ENCODE peak calls at places on chromosomes 16 and 17, in five cellular contexts. M, A, D, Y and F are unnamed samples.

GRCh38 chr17:61218438-61218837 is 181.2 kb upstream of the TBX2 start:
- DNase-seq in Y (no peak), A (no peak), M (peak; percentile 86), D (peak; percentile 46), F (no peak)

GRCh38 chr17:50298018-50298417 is 23.8 kb downstream of the TMEM92 start:
- DNase-seq in M (no peak), Y (no peak), D (no peak), A (no peak), F (no peak)

GRCh38 chr16:72434159-72434558 is 262.2 kb upstream of the PMFBP1 start:
- DNase-seq in A (no peak), M (peak; percentile 47), Y (no peak), D (peak; percentile 48), F (no peak)

GRCh38 chr17:5031365-5032082 is 3.7 kb downstream of the SLC52A1 start:
- DNase-seq in M (peak; percentile 73), A (peak; percentile 95), D (peak; percentile 82), Y (peak; percentile 88), F (peak; percentile 82)

GRCh38 chr17:65479282-65479681 is 82.2 kb downstream of the AXIN2 start:
- DNase-seq in Y (no peak), A (no peak), M (no peak), D (no peak), F (no peak)

GRCh38 chr16:67865318-67865717 is 7.5 kb upstream of the EDC4 start:
- DNase-seq in D (peak; percentile 57), M (peak; percentile 26), A (peak; percentile 64), Y (peak; percentile 38), F (peak; percentile 47)

GRCh38 chr17:39169101-39169500 is 3.1 kb upstream of the ARL5C start:
- DNase-seq in A (no peak), Y (no peak), D (no peak), M (no peak), F (no peak)

GRCh38 chr17:78127888-78128615 is 503 bp downstream of the TMC6 start:
- DNase-seq in Y (no peak), M (no peak), D (no peak), A (peak; percentile 84), F (no peak)

GRCh38 chr17:80938556-80938955 is 53.1 kb upstream of the CHMP6 start:
- DNase-seq in M (no peak), A (no peak), D (no peak), Y (peak; percentile 74), F (no peak)

GRCh38 chr16:28310796-28311195 is 18.5 kb downstream of the SBK1 start:
- DNase-seq in D (no peak), Y (no peak), M (no peak), A (no peak), F (no peak)

GRCh38 chr16:83272201-83272600 is 535.6 kb upstream of the HSBP1 start:
- DNase-seq in D (no peak), A (no peak), M (peak; percentile 74), Y (no peak), F (no peak)

GRCh38 chr16:3983081-3983520 is 102.6 kb upstream of the CREBBP start:
- DNase-seq in M (peak; percentile 69), D (peak; percentile 74), A (peak; percentile 91), Y (peak; percentile 5), F (no peak)

GRCh38 chr17:16158721-16159120 is 56.6 kb downstream of the NCOR1 start:
- DNase-seq in Y (no peak), A (no peak), M (no peak), D (peak; percentile 2), F (no peak)

GRCh38 chr17:77637807-77638182 is 320.7 kb upstream of the TNRC6C start:
- DNase-seq in M (no peak), A (peak; percentile 68), D (no peak), Y (no peak), F (no peak)

GRCh38 chr16:19137621-19138128 is 23.9 kb downstream of the ITPRIPL2 start:
- DNase-seq in A (no peak), D (no peak), Y (no peak), M (no peak), F (no peak)

GRCh38 chr17:15213381-15214087 is 51.6 kb downstream of the PMP22 start:
- DNase-seq in A (peak; percentile 31), Y (no peak), D (peak; percentile 46), M (peak; percentile 16), F (peak; percentile 20)

GRCh38 chr17:72477529-72477928 is 356.7 kb downstream of the SOX9 start:
- DNase-seq in Y (no peak), A (no peak), D (no peak), M (no peak), F (no peak)

GRCh38 chr17:81708739-81709185 is 3.3 kb upstream of the SLC25A10 start:
- DNase-seq in M (no peak), D (no peak), A (no peak), Y (no peak), F (no peak)

GRCh38 chr17:41635121-41636097 is 11.0 kb upstream of the KRT17 start:
- DNase-seq in D (peak; percentile 26), M (no peak), A (peak; percentile 90), Y (no peak), F (no peak)

GRCh38 chr17:1645207-1646171 is at the start of gene SCARF1:
- DNase-seq in M (no peak), A (no peak), Y (no peak), D (no peak), F (no peak)

GRCh38 chr17:8255499-8255898 is 6.4 kb downstream of the PFAS start:
- DNase-seq in D (no peak), Y (no peak), A (no peak), M (no peak), F (no peak)

GRCh38 chr17:4444782-4445473 is 11.2 kb downstream of the SPNS3 start:
- DNase-seq in D (peak; percentile 27), Y (peak; percentile 26), A (peak; percentile 79), M (no peak), F (no peak)

DNA sequence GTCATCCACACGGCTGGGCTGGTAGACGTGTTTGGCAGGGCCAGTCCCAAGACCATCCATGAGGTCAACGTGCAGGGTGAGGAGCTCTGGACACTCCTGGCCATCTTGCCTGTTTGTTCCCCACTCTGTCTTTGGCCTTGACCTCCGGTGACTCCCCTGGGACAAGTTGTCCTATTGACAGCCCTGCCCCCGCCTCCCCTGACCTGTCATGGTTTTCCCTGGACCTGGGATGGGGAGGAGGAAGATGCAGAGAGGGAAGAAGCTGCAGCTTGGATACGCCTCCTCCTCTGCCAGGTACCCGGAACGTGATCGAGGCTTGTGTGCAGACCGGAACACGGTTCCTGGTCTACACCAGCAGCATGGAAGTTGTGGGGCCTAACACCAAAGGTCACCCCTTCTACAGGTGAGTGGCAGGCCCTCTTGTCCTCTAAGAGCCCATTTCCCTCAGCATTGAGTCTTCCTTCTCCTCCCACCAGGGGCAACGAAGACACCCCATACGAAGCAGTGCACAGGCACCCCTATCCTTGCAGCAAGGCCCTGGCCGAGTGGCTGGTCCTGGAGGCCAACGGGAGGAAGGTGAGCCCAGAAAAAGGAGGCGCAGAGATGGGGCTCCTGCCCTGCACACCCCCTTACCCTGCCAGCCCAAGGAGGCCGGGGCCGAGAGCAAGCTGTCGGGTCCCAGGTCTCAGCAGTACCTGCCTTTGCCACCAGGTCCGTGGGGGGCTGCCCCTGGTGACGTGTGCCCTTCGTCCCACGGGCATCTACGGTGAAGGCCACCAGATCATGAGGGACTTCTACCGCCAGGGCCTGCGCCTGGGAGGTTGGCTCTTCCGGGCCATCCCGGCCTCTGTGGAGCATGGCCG is 1.4 kb downstream of the HSD3B7 start:
- DNase-seq in D (no peak), A (no peak), Y (no peak), M (no peak), F (no peak)
- H3K4me3 ChIP-seq in D (no peak overlapping the region), A (no peak overlapping the region), Y (no peak overlapping the region), M (no peak overlapping the region), F (no peak overlapping the region)

DNA sequence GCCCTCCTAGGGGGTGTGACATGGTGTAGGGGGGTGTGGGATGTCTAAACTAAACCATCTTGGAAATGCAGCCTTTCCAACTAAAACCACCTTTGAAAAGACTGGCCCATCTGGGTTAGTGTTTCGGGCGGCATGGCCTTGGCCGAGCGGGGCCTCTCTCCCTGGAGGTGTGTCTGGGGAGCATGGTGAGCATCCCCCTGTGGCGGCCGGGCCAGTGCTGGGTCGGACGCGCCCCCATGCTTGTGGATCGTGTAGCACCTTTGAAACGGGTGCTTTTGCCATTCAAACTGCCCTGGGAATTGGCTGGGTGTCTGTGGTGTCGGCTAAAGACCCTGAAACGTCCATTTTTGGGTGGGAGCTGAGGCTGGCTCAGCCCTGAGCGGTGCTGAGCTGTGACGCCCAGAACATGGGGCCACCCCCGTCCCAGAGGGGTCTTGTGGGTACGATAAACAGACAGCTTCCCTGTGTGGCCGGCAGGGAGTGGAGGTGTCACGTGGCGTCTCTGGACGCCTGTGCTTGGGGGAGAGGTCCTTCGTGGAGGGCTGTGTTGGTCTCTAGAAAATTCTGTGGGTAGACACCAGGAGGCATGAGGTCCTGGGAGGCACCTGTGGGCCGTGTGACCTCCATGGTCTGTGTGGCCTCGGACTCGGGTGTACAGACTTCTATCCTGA is 6.3 kb downstream of the METRNL start:
- DNase-seq in M (no peak), A (no peak), Y (no peak), D (no peak), F (no peak)
- H3K4me1 ChIP-seq in M (peaks cover 51% of the 10 kb centered on the region), A (peaks cover 35% of the 10 kb centered on the region), Y (no peaks in the 10 kb centered on the region), D (peaks cover 3% of the 10 kb centered on the region), F (peaks cover 11% of the 10 kb centered on the region)

DNA sequence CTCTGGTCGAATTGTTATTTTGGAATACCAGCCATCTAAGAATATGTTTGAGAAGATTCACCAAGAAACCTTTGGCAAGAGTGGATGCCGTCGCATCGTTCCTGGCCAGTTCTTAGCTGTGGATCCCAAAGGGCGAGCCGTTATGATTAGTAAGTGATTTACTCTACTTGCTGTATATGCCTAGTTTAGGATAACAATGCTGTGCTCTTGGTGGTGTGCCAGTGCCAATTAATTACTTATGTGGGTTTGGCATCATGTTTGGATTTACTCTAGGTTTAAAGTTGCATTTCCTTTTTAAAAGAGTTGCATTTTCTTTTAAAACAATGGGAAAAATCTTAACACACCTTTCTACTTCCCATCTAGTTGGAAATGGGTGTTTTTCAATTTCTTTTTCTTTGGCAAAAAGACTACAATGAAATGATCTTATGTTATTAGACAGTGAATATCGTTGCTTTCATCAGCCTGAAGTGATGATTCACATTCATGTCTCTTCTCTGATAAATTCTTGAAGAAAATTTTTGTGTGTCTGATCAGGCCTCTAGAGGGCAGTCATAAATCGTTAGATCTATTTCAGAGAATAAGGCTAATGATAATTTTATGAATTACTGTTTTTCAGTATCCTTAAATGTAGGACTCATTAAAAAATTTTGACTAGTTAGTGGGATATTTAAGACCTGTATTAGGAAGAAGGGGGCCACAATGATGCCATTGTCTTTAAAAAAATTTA is 5.6 kb downstream of the SF3B3 start:
- DNase-seq in Y (no peak), M (peak; percentile 79), D (peak; percentile 67), A (peak; percentile 46), F (peak; percentile 66)
- H3K4me3 ChIP-seq in Y (no peak overlapping the region), M (no peak overlapping the region), D (no peak overlapping the region), A (no peak overlapping the region), F (peak overlapping the region; percentile 34)

GRCh38 chr16:53057658-53058057 is 2.9 kb downstream of the CHD9 start:
- DNase-seq in D (no peak), Y (no peak), M (no peak), A (no peak), F (no peak)
- H3K4me1 ChIP-seq in D (no peaks in the 10 kb centered on the region), Y (peaks cover 57% of the 10 kb centered on the region), M (peaks cover 17% of the 10 kb centered on the region), A (peaks cover 15% of the 10 kb centered on the region), F (peaks cover 26% of the 10 kb centered on the region)

DNA sequence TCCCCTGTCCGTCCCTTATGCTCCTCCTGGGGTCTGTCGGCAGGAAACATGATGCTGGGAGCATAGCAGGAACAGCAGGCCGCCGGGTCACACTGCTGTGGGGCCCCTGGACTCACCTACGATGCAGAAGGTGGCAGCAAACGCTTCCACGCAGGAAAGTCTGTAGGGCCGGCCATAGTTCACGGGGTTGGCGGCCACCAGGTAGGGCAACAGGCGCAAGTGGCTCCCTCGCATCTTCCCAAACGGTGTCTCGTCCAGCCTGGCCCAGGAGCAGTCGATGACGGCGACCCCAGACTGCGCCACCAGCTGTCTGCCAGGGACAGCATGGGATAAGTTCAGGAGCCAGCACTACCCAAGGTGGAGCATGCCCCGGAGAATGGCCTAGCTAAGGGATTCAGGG is 987 bp downstream of the TSR3 start:
- DNase-seq in Y (no peak), M (no peak), A (no peak), D (no peak), F (no peak)
- H3K4me3 ChIP-seq in Y (peak overlapping the region; percentile 93), M (peak overlapping the region; percentile 82), A (peak overlapping the region; percentile 98), D (peak overlapping the region; percentile 100), F (peak overlapping the region; percentile 72)

GRCh38 chr17:40536731-40537171 is 28.5 kb downstream of the CCR7 start:
- DNase-seq in Y (no peak), A (no peak), M (peak; percentile 75), D (peak; percentile 65), F (no peak)
- H3K4me1 ChIP-seq in Y (peaks cover 92% of the 10 kb centered on the region), A (peaks cover 51% of the 10 kb centered on the region), M (peaks cover 46% of the 10 kb centered on the region), D (peaks cover 43% of the 10 kb centered on the region), F (peaks cover 52% of the 10 kb centered on the region)